ENCODE peak calls at places on chromosomes 11 and 22, in four cellular contexts. N, T, E and B are unnamed samples.
A peak's percentile ranks its signal among the peaks of the same experiment; 100 is the strongest.

GRCh38 chr11:128146926-128147605 is 440.3 kb downstream of the ETS1 start:
- DNase-seq in E (no peak), N (no peak), T (no peak), B (no peak)

GRCh38 chr11:111665779-111666178 is 63.5 kb downstream of the SIK2 start:
- DNase-seq in N (no peak), T (peak; percentile 71), E (no peak), B (no peak)

GRCh38 chr11:83257638-83258229 is 28.4 kb downstream of the CCDC90B start:
- DNase-seq in T (no peak), E (no peak), N (no peak), B (peak; percentile 78)

GRCh38 chr11:19625438-19625837 is 87.2 kb upstream of the NAV2 start:
- DNase-seq in N (no peak), T (no peak), E (no peak), B (no peak)

GRCh38 chr11:58164389-58164788 is 24.5 kb upstream of the OR9Q2 start:
- DNase-seq in N (no peak), T (no peak), E (no peak), B (no peak)

GRCh38 chr11:15627560-15627959 is 512.8 kb downstream of the INSC start:
- DNase-seq in E (no peak), T (no peak), N (no peak), B (no peak)

GRCh38 chr11:86291466-86292262 is 10.4 kb upstream of the HIKESHI start:
- DNase-seq in N (peak; percentile 54), E (no peak), T (peak; percentile 83), B (peak; percentile 43)

GRCh38 chr22:25048659-25049657 is 96.4 kb downstream of the KIAA1671 start:
- DNase-seq in E (peak; percentile 66), T (peak; percentile 88), N (peak; percentile 75), B (peak; percentile 87)

GRCh38 chr11:35677904-35678303 is 15.3 kb downstream of the TRIM44 start:
- DNase-seq in E (no peak), N (no peak), T (no peak), B (no peak)

GRCh38 chr11:35680506-35680905 is 17.9 kb downstream of the TRIM44 start:
- DNase-seq in E (no peak), T (no peak), N (no peak), B (no peak)

GRCh38 chr11:35678975-35679374 is 16.4 kb downstream of the TRIM44 start:
- DNase-seq in E (no peak), N (no peak), T (no peak), B (no peak)

GRCh38 chr11:35676611-35676965 is 14.0 kb downstream of the TRIM44 start:
- DNase-seq in T (no peak), N (no peak), E (no peak), B (no peak)

GRCh38 chr11:35678471-35678870 is 15.9 kb downstream of the TRIM44 start:
- DNase-seq in T (no peak), N (no peak), E (no peak), B (no peak)
- TF ChIP-seq CTCF in T (no peak), N (no peak), E (no peak), B (no peak)

DNA sequence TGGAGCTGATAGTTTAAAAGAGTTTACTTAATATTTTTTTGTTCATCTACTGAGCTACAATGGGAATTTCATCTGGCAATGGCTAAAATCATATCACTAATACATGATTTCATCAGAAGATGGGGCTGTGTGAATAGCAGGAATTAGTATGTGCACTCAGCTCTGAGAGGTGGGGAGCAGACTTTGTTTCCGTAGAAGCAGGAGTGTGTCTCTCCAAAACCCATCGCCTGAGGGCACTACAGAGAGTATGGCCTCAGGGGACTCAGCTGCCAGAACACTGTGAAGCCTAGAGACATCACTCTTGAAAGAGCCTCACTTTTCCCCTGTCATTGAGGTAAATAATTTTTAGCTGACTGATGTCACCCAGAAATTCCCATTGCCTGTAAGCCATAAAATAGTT is 261.4 kb upstream of the ISX start:
- DNase-seq in E (no peak), N (peak; percentile 77), T (peak; percentile 74), B (no peak)
- TF ChIP-seq CTCF in E (no peak), N (no peak), T (peak; percentile 72), B (no peak)

GRCh38 chr11:102254047-102254446 is 63.2 kb upstream of the BIRC3 start:
- DNase-seq in N (no peak), E (no peak), T (peak; percentile 63), B (no peak)
- TF ChIP-seq CTCF in N (no peak), E (peak; percentile 33), T (peak; percentile 73), B (peak; percentile 10)

GRCh38 chr11:117239295-117239694 is 6.8 kb downstream of the RNF214 start:
- DNase-seq in E (no peak), N (no peak), T (no peak), B (peak; percentile 43)
- TF ChIP-seq CTCF in E (no peak), N (no peak), T (peak; percentile 40), B (peak; percentile 27)

DNA sequence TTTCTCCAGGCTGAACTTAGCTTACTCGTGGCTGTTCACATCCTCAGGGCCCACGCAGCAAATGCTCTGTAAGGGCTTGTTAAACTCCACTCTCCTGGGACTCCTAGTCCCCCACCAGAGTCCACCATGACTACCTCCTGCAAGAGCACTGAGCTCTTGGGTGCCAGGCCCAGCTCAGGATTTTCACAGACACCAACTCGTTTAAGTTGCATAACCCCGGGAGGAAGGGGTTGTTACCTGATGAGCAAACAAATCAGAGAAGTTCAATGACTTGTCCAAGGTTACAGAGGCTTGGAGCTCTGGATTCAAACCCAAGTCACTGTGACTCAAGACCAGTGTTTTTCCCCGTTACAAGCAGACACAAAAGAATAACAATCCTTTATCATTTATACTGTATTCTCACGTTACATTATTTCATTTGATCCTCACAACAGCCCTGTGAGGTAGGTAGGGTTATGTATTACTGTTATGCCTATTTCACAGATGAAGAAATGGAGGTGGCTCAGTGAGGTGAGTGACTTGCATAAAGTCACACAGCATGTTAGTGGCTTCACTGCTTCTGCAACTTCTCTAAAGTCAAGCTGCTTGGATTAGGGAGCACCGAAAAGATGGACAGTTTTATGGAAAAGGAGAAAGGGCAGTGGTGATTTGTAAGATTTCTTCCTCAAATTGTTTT is 17.4 kb downstream of the KCTD21 start:
- DNase-seq in N (no peak), T (no peak), E (no peak), B (no peak)
- TF ChIP-seq CTCF in N (no peak), T (no peak), E (no peak), B (no peak)

DNA sequence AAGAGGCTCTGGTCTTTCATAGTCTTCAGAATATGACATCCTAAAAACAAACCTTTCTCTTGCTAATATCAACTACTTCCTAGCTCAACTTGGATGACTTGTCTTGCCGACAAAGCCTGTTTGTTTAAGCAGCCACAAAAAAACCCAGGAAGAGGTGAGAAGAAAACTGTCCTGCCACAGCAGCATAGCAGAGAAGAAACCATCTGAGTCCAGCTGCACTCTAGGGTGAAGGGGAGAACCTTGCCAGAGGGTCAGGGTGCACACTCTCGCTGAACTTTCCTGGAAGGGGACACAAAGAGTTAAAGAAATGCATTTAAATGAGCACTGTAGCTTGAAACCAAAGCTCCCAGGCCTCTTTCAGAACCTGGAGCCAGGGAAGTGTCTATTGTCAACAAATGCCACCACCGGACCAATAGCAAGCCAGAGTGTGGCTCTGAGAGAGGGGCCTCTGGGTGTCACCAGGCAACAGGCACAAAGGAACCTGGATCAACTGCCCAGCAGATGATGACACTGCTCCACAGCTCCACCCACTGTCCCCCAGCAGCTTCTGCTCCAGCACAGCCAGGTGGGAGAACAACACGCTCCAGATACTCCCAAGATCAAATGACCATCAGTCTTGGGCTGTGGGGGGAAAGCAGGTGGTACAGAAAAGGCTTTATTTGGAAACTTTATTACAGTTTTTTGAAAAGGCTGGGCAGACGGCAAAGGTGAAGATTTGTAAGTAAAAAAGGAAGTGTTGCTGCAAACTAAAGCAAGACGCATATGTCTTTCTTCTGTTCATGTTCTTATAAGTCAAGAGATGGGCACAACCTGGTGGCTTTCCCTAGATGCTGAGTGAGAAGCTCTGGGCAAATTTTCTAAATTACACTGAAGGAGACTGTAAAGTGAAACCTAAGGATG is 105.7 kb downstream of the RASSF10 start:
- DNase-seq in N (no peak), T (peak; percentile 91), E (no peak), B (no peak)
- TF ChIP-seq CTCF in N (no peak), T (peak; percentile 64), E (peak; percentile 18), B (no peak)

GRCh38 chr22:38232196-38232595 is 30.4 kb downstream of the MAFF start:
- DNase-seq in N (no peak), T (no peak), E (no peak), B (no peak)

GRCh38 chr22:38228873-38229740 is 27.3 kb downstream of the MAFF start:
- DNase-seq in T (no peak), E (no peak), N (no peak), B (peak; percentile 61)

GRCh38 chr22:38228326-38228872 is 26.6 kb downstream of the MAFF start:
- DNase-seq in E (no peak), T (no peak), N (no peak), B (no peak)

GRCh38 chr22:38230916-38231315 is 29.1 kb downstream of the MAFF start:
- DNase-seq in E (no peak), N (no peak), T (no peak), B (peak; percentile 60)

DNA sequence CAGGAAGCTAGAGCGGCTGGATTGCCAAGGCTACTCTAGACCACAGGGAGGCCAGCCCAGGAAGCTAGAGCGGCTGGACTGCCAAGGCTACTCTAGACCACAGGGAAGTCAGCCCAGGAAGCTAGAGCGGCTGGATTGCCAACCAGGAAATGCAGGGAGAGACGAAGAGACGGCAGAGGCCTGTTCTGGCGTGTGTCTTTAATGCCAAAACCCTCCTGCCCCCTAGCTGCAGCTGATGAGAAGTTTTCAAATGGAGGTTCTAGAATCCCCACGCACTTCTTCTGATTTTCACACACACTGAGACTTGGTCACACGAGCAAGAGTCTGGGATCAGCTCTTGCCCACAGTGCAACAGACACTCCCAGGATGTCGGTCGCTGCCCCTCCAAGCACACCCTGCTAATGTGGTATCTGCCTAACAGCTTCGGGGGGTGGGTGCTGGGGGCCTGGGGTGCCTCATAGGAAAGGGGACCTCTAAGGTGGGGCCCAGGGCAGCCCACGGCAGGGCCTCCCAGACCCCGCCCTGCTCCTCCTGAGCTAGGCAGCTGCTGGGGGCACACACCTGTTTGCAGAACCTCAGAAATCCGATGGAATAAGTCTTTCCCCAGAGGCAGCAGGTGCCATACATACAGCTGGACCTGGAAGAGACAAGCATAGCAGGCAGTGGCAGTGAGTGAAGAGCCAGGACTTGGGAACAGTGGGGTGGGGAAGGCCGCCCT is 28.5 kb downstream of the MAFF start:
- DNase-seq in E (peak; percentile 61), N (no peak), T (peak; percentile 76), B (peak; percentile 49)
- TF ChIP-seq CTCF in E (peak; percentile 62), N (no peak), T (peak; percentile 73), B (no peak)

GRCh38 chr11:133081020-133081419 is 451.3 kb downstream of the OPCML start:
- DNase-seq in E (no peak), T (peak; percentile 63), N (no peak), B (no peak)

GRCh38 chr11:133081730-133082452 is 450.4 kb downstream of the OPCML start:
- DNase-seq in E (no peak), T (peak; percentile 58), N (peak; percentile 38), B (no peak)

GRCh38 chr11:133082851-133083488 is 449.3 kb downstream of the OPCML start:
- DNase-seq in T (peak; percentile 93), N (peak; percentile 91), E (peak; percentile 48), B (peak; percentile 70)

GRCh38 chr11:133082453-133082781 is 449.9 kb downstream of the OPCML start:
- DNase-seq in E (peak; percentile 30), T (no peak), N (peak; percentile 63), B (no peak)

GRCh38 chr11:133086518-133086917 is 445.8 kb downstream of the OPCML start:
- DNase-seq in T (no peak), N (no peak), E (no peak), B (no peak)
- TF ChIP-seq CTCF in T (no peak), N (no peak), E (no peak), B (no peak)